ENCODE peak calls at places on chromosomes 16 and 17, in six cellular contexts. F, U, P, Z, I and X are unnamed samples.
A peak's percentile ranks its signal among the peaks of the same experiment; 100 is the strongest.

GRCh38 chr17:16519021-16519420 is 27.0 kb upstream of the LRRC75A start:
- DNase-seq in F (no peak), U (no peak), P (no peak), Z (no peak), I (no peak), X (no peak)

GRCh38 chr17:49132699-49133364 is at the start of gene B4GALNT2:
- DNase-seq in F (peak; percentile 69), U (peak; percentile 83), P (no peak), Z (peak; percentile 35), I (no peak), X (no peak)

GRCh38 chr17:74453665-74454196 is 12.7 kb upstream of the CD300A start:
- DNase-seq in F (no peak), U (peak; percentile 98), P (no peak), Z (peak; percentile 94), I (no peak), X (no peak)

GRCh38 chr16:86634290-86634689 is 55.9 kb downstream of the FOXL1 start:
- DNase-seq in F (no peak), U (peak; percentile 27), P (no peak), Z (no peak), I (peak; percentile 33), X (no peak)

GRCh38 chr17:27912989-27913388 is 19.8 kb upstream of the LYRM9 start:
- DNase-seq in F (no peak), U (no peak), P (no peak), Z (no peak), I (no peak), X (no peak)

GRCh38 chr16:57380671-57381462 is 8.6 kb downstream of the CX3CL1 start:
- DNase-seq in F (no peak), U (no peak), P (peak; percentile 22), Z (no peak), I (peak; percentile 11), X (no peak)

GRCh38 chr17:9647014-9647413 is 1.7 kb downstream of the USP43 start:
- DNase-seq in F (no peak), U (no peak), P (no peak), Z (no peak), I (no peak), X (peak; percentile 32)

GRCh38 chr16:69833791-69834282 is 71.7 kb downstream of the WWP2 start:
- DNase-seq in F (peak; percentile 47), U (no peak), P (no peak), Z (peak; percentile 66), I (no peak), X (no peak)

GRCh38 chr17:29059281-29059680 is 16.3 kb downstream of the PIPOX start:
- DNase-seq in F (no peak), U (peak; percentile 53), P (no peak), Z (no peak), I (peak; percentile 77), X (no peak)

GRCh38 chr17:40510328-40510648 is 8.9 kb upstream of the TNS4 start:
- DNase-seq in F (no peak), U (peak; percentile 90), P (no peak), Z (no peak), I (peak; percentile 68), X (peak; percentile 76)

GRCh38 chr16:12565423-12565822 is 238.3 kb downstream of the CPPED1 start:
- DNase-seq in F (no peak), U (no peak), P (no peak), Z (no peak), I (no peak), X (no peak)

GRCh38 chr16:6193718-6194117 is 1096.1 kb upstream of the EEF2KMT start:
- DNase-seq in F (no peak), U (no peak), P (no peak), Z (no peak), I (no peak), X (no peak)

GRCh38 chr16:55703003-55704001 is 47.5 kb downstream of the SLC6A2 start:
- DNase-seq in F (no peak), U (peak; percentile 18), P (peak; percentile 74), Z (no peak), I (peak; percentile 68), X (no peak)

GRCh38 chr16:27446721-27447120 is 44.7 kb downstream of the IL21R start:
- DNase-seq in F (peak; percentile 47), U (no peak), P (no peak), Z (no peak), I (no peak), X (no peak)

DNA sequence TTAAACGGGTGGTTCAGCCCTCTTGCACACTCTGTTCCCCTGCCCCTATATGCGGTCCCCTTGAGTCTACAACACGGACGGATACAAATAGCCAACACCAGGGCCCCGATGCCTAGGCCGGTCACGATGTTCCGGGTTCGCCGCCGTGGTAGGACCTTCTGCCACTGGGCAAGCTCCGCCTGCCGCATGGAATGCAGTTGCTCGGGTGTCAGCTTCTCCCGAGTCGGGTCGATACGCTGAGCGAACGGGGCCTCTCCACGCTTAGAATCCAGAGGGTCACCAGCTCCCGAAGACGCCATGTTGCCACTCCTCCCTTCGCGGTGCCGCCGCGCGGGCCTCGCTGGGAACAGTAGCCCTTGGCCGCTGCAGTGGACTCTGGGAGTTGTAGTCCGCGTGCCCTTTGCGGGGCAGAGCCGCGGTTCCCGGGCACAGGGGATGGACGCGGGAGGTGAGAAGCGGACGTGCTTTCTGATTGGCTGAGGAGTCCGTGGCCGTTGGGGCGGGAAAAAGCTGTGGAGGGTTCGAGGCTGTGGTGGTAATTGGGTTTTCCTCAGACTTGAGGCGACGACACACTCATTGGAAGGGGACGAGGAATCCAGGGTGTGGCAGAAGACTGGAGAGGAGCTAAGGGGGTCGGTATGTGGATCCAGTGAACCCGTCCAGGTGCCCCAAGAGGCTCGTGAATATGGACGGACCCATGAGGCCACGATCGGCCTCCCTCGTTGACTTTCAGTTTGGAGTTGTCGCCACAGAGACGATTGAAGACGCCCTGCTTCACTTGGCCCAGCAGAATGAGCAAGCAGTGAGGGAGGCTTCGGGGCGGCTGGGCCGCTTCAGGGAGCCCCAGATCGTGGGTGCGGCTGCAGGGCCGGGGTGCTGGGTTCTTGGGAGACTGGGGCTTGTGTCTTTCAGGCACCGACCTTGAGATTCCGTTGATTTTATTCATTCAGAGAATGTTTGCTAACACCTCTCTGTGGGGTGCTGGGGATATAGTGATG is at the start of the genes CNTD1 and COA3:
- DNase-seq in F (peak; percentile 91), U (peak; percentile 96), P (peak; percentile 67), Z (peak; percentile 88), I (peak; percentile 80), X (peak; percentile 90)
- TF ChIP-seq POLR2A in F (peak; percentile 69), U (peak; percentile 81), P (no peak), Z (no peak), I (no peak), X (no peak)

GRCh38 chr17:57984936-57985674 is 2.9 kb downstream of the VEZF1 start:
- DNase-seq in F (no peak), U (no peak), P (no peak), Z (no peak), I (no peak), X (no peak)

GRCh38 chr17:57987582-57988300 is at the start of gene VEZF1:
- DNase-seq in F (peak; percentile 80), U (peak; percentile 76), P (peak; percentile 41), Z (peak; percentile 78), I (peak; percentile 44), X (peak; percentile 84)

GRCh38 chr17:57984226-57984890 is 3.7 kb downstream of the VEZF1 start:
- DNase-seq in F (no peak), U (no peak), P (no peak), Z (no peak), I (no peak), X (no peak)

GRCh38 chr17:57986841-57987581 is 1.0 kb downstream of the VEZF1 start:
- DNase-seq in F (peak; percentile 46), U (peak; percentile 63), P (no peak), Z (peak; percentile 46), I (peak; percentile 91), X (no peak)

DNA sequence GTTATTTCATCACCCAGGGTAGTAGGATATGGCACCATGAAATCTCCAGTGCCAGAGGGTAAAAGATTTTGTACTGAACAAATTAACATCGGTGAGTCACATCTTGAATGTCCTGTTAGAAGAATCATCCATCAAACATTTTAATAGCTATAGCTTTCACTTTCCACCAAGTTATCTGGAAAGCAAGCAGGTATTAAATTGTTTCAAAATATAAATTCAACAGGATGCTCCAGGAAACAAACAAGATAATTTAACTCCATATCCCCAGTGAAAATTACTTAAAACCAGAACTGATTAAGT is 2.4 kb downstream of the VEZF1 start:
- DNase-seq in F (no peak), U (peak; percentile 56), P (no peak), Z (no peak), I (peak; percentile 25), X (no peak)
- H3K4me1 ChIP-seq in F (peaks cover 28% of the 10 kb centered on the region), U (peaks cover 74% of the 10 kb centered on the region), P (peaks cover 56% of the 10 kb centered on the region), Z (peaks cover 82% of the 10 kb centered on the region), I (peaks cover 28% of the 10 kb centered on the region), X (peaks cover 67% of the 10 kb centered on the region)

GRCh38 chr17:50839591-50840310 is 4.4 kb downstream of the WFIKKN2 start:
- DNase-seq in F (no peak), U (no peak), P (no peak), Z (no peak), I (no peak), X (no peak)

GRCh38 chr17:50835563-50836231 is at the start of gene WFIKKN2:
- DNase-seq in F (peak; percentile 26), U (no peak), P (no peak), Z (no peak), I (no peak), X (peak; percentile 69)

GRCh38 chr17:50836826-50837225 is 1.4 kb downstream of the WFIKKN2 start:
- DNase-seq in F (no peak), U (no peak), P (no peak), Z (no peak), I (no peak), X (peak; percentile 48)

GRCh38 chr17:50837980-50838954 is 2.9 kb downstream of the WFIKKN2 start:
- DNase-seq in F (no peak), U (no peak), P (no peak), Z (no peak), I (no peak), X (peak; percentile 24)

GRCh38 chr17:50837286-50837979 is 2.0 kb downstream of the WFIKKN2 start:
- DNase-seq in F (no peak), U (no peak), P (no peak), Z (no peak), I (no peak), X (no peak)
- TF ChIP-seq POLR2A in F (no peak), U (no peak), P (no peak), Z (no peak), I (no peak), X (no peak)

DNA sequence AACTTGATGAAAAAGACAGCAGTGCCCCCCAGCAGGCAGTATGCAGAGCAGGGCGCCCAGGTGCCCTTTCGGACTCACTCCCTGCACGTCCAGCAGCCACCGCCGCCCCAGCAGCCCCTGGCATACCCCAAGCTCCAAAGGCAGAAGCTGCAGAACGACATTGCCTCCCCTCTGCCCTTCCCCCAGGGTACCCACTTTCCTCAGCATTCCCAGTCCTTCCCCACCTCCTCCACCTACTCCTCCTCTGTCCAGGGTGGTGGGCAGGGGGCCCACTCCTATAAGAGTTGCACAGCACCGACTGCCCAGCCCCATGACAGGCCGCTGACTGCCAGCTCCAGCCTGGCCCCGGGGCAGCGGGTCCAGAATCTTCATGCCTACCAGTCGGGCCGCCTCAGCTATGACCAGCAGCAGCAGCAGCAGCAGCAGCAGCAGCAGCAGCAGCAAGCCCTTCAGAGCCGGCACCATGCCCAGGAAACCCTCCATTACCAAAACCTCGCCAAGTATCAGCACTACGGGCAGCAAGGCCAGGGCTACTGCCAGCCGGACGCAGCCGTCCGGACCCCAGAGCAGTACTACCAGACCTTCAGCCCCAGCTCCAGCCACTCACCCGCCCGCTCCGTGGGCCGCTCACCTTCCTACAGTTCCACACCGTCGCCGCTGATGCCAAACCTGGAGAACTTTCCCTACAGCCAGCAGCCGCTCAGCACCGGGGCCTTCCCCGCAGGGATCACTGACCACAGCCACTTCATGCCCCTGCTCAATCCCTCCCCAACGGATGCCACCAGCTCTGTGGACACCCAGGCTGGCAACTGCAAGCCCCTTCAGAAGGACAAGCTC is 43.2 kb downstream of the SREBF1 start:
- DNase-seq in F (no peak), U (no peak), P (no peak), Z (no peak), I (no peak), X (no peak)
- H3K4me1 ChIP-seq in F (peaks cover 22% of the 10 kb centered on the region), U (peaks cover 14% of the 10 kb centered on the region), P (peaks cover 11% of the 10 kb centered on the region), Z (peaks cover 50% of the 10 kb centered on the region), I (peaks cover 15% of the 10 kb centered on the region), X (peaks cover 31% of the 10 kb centered on the region)

GRCh38 chr17:77110006-77110374 is 30.8 kb upstream of the SEC14L1 start:
- DNase-seq in F (no peak), U (no peak), P (no peak), Z (no peak), I (peak; percentile 28), X (no peak)
- TF ChIP-seq POLR2A in F (no peak), U (no peak), P (no peak), Z (no peak), I (no peak), X (no peak)